ENCODE peak calls at places on chromosomes 13 and 19, in eight cellular contexts. S, A, L, K, H, R, G and F are unnamed samples.

GRCh38 chr13:29519921-29520320 is 75.6 kb downstream of the SLC7A1 start:
- ATAC-seq in S (no peak), A (no peak), L (no peak), K (no peak), H (no peak), R (no peak), G (no peak), F (no peak)

GRCh38 chr13:101267656-101268055 is 148.7 kb downstream of the NALCN start:
- ATAC-seq in S (peak), A (no peak), L (no peak), K (no peak), H (peak), R (no peak), G (no peak), F (no peak)

GRCh38 chr19:47435196-47435595 is 15.9 kb upstream of the MEIS3 start:
- ATAC-seq in S (peak), A (no peak), L (peak), K (peak), H (no peak), R (no peak), G (no peak), F (no peak)

GRCh38 chr13:109973279-109973678 is 186.9 kb upstream of the IRS2 start:
- ATAC-seq in S (no peak), A (no peak), L (no peak), K (no peak), H (no peak), R (no peak), G (no peak), F (no peak)

GRCh38 chr13:59477011-59477410 is 686.7 kb downstream of the DIAPH3 start:
- ATAC-seq in S (no peak), A (no peak), L (no peak), K (no peak), H (no peak), R (peak), G (no peak), F (no peak)

GRCh38 chr19:12969292-12969988 is at the start of gene DAND5:
- ATAC-seq in S (no peak), A (no peak), L (no peak), K (no peak), H (no peak), R (peak), G (peak), F (no peak)

GRCh38 chr19:32498641-32499200 is 82.3 kb upstream of the PDCD5 start:
- ATAC-seq in S (peak), A (peak), L (peak), K (no peak), H (no peak), R (no peak), G (no peak), F (no peak)

GRCh38 chr13:110262494-110262893 is 44.5 kb downstream of the COL4A1 start:
- ATAC-seq in S (no peak), A (no peak), L (no peak), K (no peak), H (no peak), R (no peak), G (no peak), F (no peak)

GRCh38 chr13:77514336-77514726 is 21.2 kb upstream of the SCEL start:
- ATAC-seq in S (no peak), A (no peak), L (no peak), K (peak), H (no peak), R (no peak), G (no peak), F (no peak)

GRCh38 chr13:77056382-77056781 is 29.4 kb upstream of the FBXL3 start:
- ATAC-seq in S (no peak), A (no peak), L (no peak), K (no peak), H (no peak), R (no peak), G (no peak), F (no peak)

GRCh38 chr13:73991884-73992283 is 142.3 kb downstream of the KLF12 start:
- ATAC-seq in S (no peak), A (no peak), L (no peak), K (no peak), H (no peak), R (no peak), G (no peak), F (no peak)

GRCh38 chr19:13401388-13401787 is 104.9 kb downstream of the CACNA1A start:
- ATAC-seq in S (no peak), A (no peak), L (no peak), K (no peak), H (peak), R (no peak), G (no peak), F (peak)

GRCh38 chr19:6484251-6484650 is 2.7 kb upstream of the DENND1C start:
- ATAC-seq in S (no peak), A (no peak), L (no peak), K (no peak), H (no peak), R (no peak), G (no peak), F (peak)

GRCh38 chr19:22832031-22832762 is at the start of gene ZNF723:
- ATAC-seq in S (no peak), A (no peak), L (no peak), K (no peak), H (no peak), R (peak), G (no peak), F (no peak)

GRCh38 chr13:46089213-46089612 is 15.6 kb downstream of the CPB2 start:
- ATAC-seq in S (no peak), A (no peak), L (no peak), K (no peak), H (no peak), R (no peak), G (no peak), F (no peak)

GRCh38 chr19:7989071-7989575 is 16.3 kb downstream of the ELAVL1 start:
- ATAC-seq in S (no peak), A (no peak), L (no peak), K (no peak), H (no peak), R (no peak), G (peak), F (no peak)

GRCh38 chr13:46544208-46544607 is 8.8 kb upstream of the LRCH1 start:
- ATAC-seq in S (peak), A (no peak), L (no peak), K (no peak), H (no peak), R (no peak), G (no peak), F (no peak)